ENCODE peak calls at places on chromosomes 16 and 17, in eight cellular contexts. V, C, B, R, P, X, M and N are unnamed samples.

GRCh38 chr17:71975998-71976649 is 144.7 kb upstream of the SOX9 start:
- DNase-seq in V (no peak), C (peak), B (peak), R (no peak), P (no peak), X (no peak), M (no peak), N (peak)

GRCh38 chr16:75996491-75996890 is 270.2 kb upstream of the CPHXL start:
- DNase-seq in V (no peak), C (no peak), B (no peak), R (no peak), P (no peak), X (no peak), M (no peak), N (no peak)

GRCh38 chr17:61392679-61393078 is 7.0 kb upstream of the TBX2 start:
- DNase-seq in V (no peak), C (no peak), B (peak), R (no peak), P (no peak), X (no peak), M (no peak), N (no peak)

GRCh38 chr17:49861150-49861884 is 13.4 kb upstream of the TAC4 start:
- DNase-seq in V (peak), C (peak), B (peak), R (peak), P (peak), X (peak), M (peak), N (peak)

GRCh38 chr17:80681215-80681614 is 136.6 kb downstream of the RPTOR start:
- DNase-seq in V (no peak), C (no peak), B (no peak), R (no peak), P (no peak), X (no peak), M (no peak), N (no peak)

GRCh38 chr16:53865492-53865863 is 161.5 kb downstream of the FTO start:
- DNase-seq in V (no peak), C (peak), B (no peak), R (no peak), P (no peak), X (no peak), M (no peak), N (no peak)

GRCh38 chr17:7502987-7503386 is 18.8 kb downstream of the POLR2A start:
- DNase-seq in V (no peak), C (no peak), B (no peak), R (no peak), P (no peak), X (peak), M (no peak), N (no peak)

GRCh38 chr17:80513892-80514291 is 30.7 kb upstream of the RPTOR start:
- DNase-seq in V (no peak), C (peak), B (no peak), R (no peak), P (no peak), X (no peak), M (no peak), N (no peak)

GRCh38 chr16:55030944-55031343 is 100.3 kb downstream of the IRX5 start:
- DNase-seq in V (no peak), C (no peak), B (no peak), R (no peak), P (no peak), X (peak), M (no peak), N (no peak)

GRCh38 chr17:32161506-32162365 is 19.4 kb downstream of the RHOT1 start:
- DNase-seq in V (no peak), C (peak), B (no peak), R (no peak), P (no peak), X (no peak), M (no peak), N (no peak)